ENCODE peak calls at places on chromosome 4, in five cellular contexts. G is MCF 10A; E is CD4-positive, alpha-beta T cell; R is GM13977; Z is GM19239. P is an unnamed sample.

GRCh38 chr4:99811850-99812249 is 4.8 kb upstream of the DAPP1 start:
- DNase-seq in G (peak), E (peak), R (peak), Z (no peak), P (peak)

GRCh38 chr4:118727360-118727759 is 42.2 kb downstream of the METTL14 start:
- DNase-seq in G (no peak), E (no peak), R (no peak), Z (no peak), P (no peak)

GRCh38 chr4:176791591-176792347 is 953 bp downstream of the VEGFC start:
- DNase-seq in G (peak), E (no peak), R (peak), Z (no peak), P (no peak)

GRCh38 chr4:3059090-3059428 is 15.3 kb downstream of the HTT-AS start:
- DNase-seq in G (no peak), E (no peak), R (peak), Z (no peak), P (no peak)

GRCh38 chr4:112706840-112707207 is 69.9 kb downstream of the LARP7 start:
- DNase-seq in G (no peak), E (no peak), R (no peak), Z (no peak), P (no peak)

GRCh38 chr4:87121332-87122065 is 98.9 kb downstream of the KLHL8 start:
- DNase-seq in G (peak), E (no peak), R (no peak), Z (no peak), P (no peak)

GRCh38 chr4:128868758-128869157 is 59.3 kb downstream of the JADE1 start:
- DNase-seq in G (peak), E (no peak), R (no peak), Z (no peak), P (no peak)

GRCh38 chr4:56728512-56728911 is 47.4 kb upstream of the HOPX start:
- DNase-seq in G (peak), E (no peak), R (no peak), Z (no peak), P (no peak)

GRCh38 chr4:54767376-54767775 is 109.6 kb downstream of the KIT start:
- DNase-seq in G (no peak), E (no peak), R (no peak), Z (no peak), P (no peak)

GRCh38 chr4:108018038-108018883 is 28.6 kb downstream of the HADH start:
- DNase-seq in G (peak), E (peak), R (peak), Z (peak), P (peak)

GRCh38 chr4:38071801-38072567 is 111.8 kb downstream of the PTTG2 start:
- DNase-seq in G (peak), E (no peak), R (peak), Z (no peak), P (no peak)

GRCh38 chr4:128288689-128289106 is 1.1 kb upstream of the PGRMC2 start:
- DNase-seq in G (peak), E (peak), R (peak), Z (no peak), P (peak)

GRCh38 chr4:60992037-60992436 is 208.1 kb upstream of the ADGRL3 start:
- DNase-seq in G (peak), E (no peak), R (no peak), Z (no peak), P (no peak)

GRCh38 chr4:17613761-17614415 is 553 bp upstream of the MED28 start:
- DNase-seq in G (peak), E (no peak), R (no peak), Z (no peak), P (no peak)

GRCh38 chr4:78313754-78314120 is 237.8 kb upstream of the ANXA3 start:
- DNase-seq in G (no peak), E (no peak), R (no peak), Z (no peak), P (no peak)

GRCh38 chr4:183370786-183371185 is 48.6 kb upstream of the CLDN24 start:
- DNase-seq in G (no peak), E (no peak), R (no peak), Z (no peak), P (no peak)

GRCh38 chr4:107094332-107094731 is 58.2 kb upstream of the DKK2 start:
- DNase-seq in G (peak), E (no peak), R (no peak), Z (no peak), P (no peak)

GRCh38 chr4:88446124-88446523 is 10.8 kb upstream of the HERC5 start:
- DNase-seq in G (peak), E (no peak), R (no peak), Z (no peak), P (no peak)

GRCh38 chr4:3660086-3660927 is 105.9 kb upstream of the ADRA2C start:
- DNase-seq in G (no peak), E (no peak), R (no peak), Z (no peak), P (no peak)

GRCh38 chr4:82898322-82899243 is 2.0 kb upstream of the THAP9 start:
- DNase-seq in G (peak), E (no peak), R (no peak), Z (no peak), P (no peak)

GRCh38 chr4:82798168-82799005 is at the start of gene SCD5:
- DNase-seq in G (peak), E (peak), R (peak), Z (peak), P (no peak)

GRCh38 chr4:112210777-112211176 is 20.8 kb upstream of the AP1AR start:
- DNase-seq in G (no peak), E (no peak), R (no peak), Z (no peak), P (no peak)

GRCh38 chr4:184653650-184654049 is 4.1 kb downstream of the PRIMPOL start:
- DNase-seq in G (no peak), E (no peak), R (no peak), Z (no peak), P (no peak)

GRCh38 chr4:29037501-29037900 is 1682.7 kb upstream of the PCDH7 start:
- DNase-seq in G (no peak), E (no peak), R (no peak), Z (no peak), P (no peak)